ENCODE peak calls at places on chromosomes 6 and 20, in four cellular contexts. One of them, this sample, is unnamed. For H3K4me1 and H3K36me3, the result is how much of the 10 kb centered on the place peaks cover.

GRCh38 chr6:99002826-99003225 is 55.1 kb upstream of the FBXL4 start:
- DNase-seq in sigmoid colon: no peak
- DNase-seq in prostate gland: no peak
- DNase-seq in transverse colon: no peak
- DNase-seq in this sample: no peak

GRCh38 chr20:20711413-20711812 is 1.0 kb downstream of the RALGAPA2 start:
- DNase-seq in sigmoid colon: no peak
- DNase-seq in prostate gland: peak
- DNase-seq in transverse colon: peak
- DNase-seq in this sample: peak

GRCh38 chr20:47432251-47433210 is 69.2 kb upstream of the NCOA3 start:
- DNase-seq in sigmoid colon: no peak
- DNase-seq in prostate gland: no peak
- DNase-seq in transverse colon: no peak
- DNase-seq in this sample: no peak

GRCh38 chr6:158060447-158061360 is 79.0 kb downstream of the SYNJ2 start:
- DNase-seq in sigmoid colon: peak
- DNase-seq in prostate gland: peak
- DNase-seq in transverse colon: peak
- DNase-seq in this sample: no peak

GRCh38 chr6:14310955-14311354 is 193.4 kb downstream of the CD83 start:
- DNase-seq in sigmoid colon: no peak
- DNase-seq in prostate gland: no peak
- DNase-seq in transverse colon: no peak
- DNase-seq in this sample: no peak

GRCh38 chr20:4766631-4767030 is 44.9 kb downstream of the PRND start:
- DNase-seq in sigmoid colon: no peak
- DNase-seq in prostate gland: no peak
- DNase-seq in transverse colon: no peak
- DNase-seq in this sample: no peak

GRCh38 chr6:4940416-4940815 is 63.4 kb downstream of the RPP40 start:
- DNase-seq in sigmoid colon: no peak
- DNase-seq in prostate gland: no peak
- DNase-seq in transverse colon: no peak
- DNase-seq in this sample: no peak

GRCh38 chr6:149961728-149962425 is 1.9 kb upstream of the ULBP1 start:
- DNase-seq in sigmoid colon: no peak
- DNase-seq in prostate gland: no peak
- DNase-seq in transverse colon: no peak
- DNase-seq in this sample: no peak

GRCh38 chr6:70849348-70850069 is 107.4 kb downstream of the B3GAT2 start:
- DNase-seq in sigmoid colon: no peak
- DNase-seq in prostate gland: no peak
- DNase-seq in transverse colon: no peak
- DNase-seq in this sample: no peak

GRCh38 chr20:49748525-49748838 is 34.8 kb upstream of the B4GALT5 start:
- DNase-seq in sigmoid colon: no peak
- DNase-seq in prostate gland: no peak
- DNase-seq in transverse colon: no peak
- DNase-seq in this sample: no peak

GRCh38 chr6:70398783-70399730 is 14.3 kb upstream of the FAM135A start:
- DNase-seq in sigmoid colon: no peak
- DNase-seq in prostate gland: peak
- DNase-seq in transverse colon: peak
- DNase-seq in this sample: no peak

GRCh38 chr20:17558941-17559304 is 11.0 kb upstream of the DSTN start:
- DNase-seq in sigmoid colon: no peak
- DNase-seq in prostate gland: no peak
- DNase-seq in transverse colon: no peak
- DNase-seq in this sample: no peak

GRCh38 chr20:17559338-17559737 is 10.5 kb upstream of the DSTN start:
- DNase-seq in sigmoid colon: no peak
- DNase-seq in prostate gland: no peak
- DNase-seq in transverse colon: no peak
- DNase-seq in this sample: no peak

GRCh38 chr20:17558154-17558940 is 11.5 kb upstream of the DSTN start:
- DNase-seq in sigmoid colon: peak
- DNase-seq in prostate gland: peak
- DNase-seq in transverse colon: peak
- DNase-seq in this sample: no peak

GRCh38 chr20:17562804-17563305 is 7.0 kb upstream of the DSTN start:
- DNase-seq in sigmoid colon: no peak
- DNase-seq in prostate gland: no peak
- DNase-seq in transverse colon: no peak
- DNase-seq in this sample: no peak

DNA sequence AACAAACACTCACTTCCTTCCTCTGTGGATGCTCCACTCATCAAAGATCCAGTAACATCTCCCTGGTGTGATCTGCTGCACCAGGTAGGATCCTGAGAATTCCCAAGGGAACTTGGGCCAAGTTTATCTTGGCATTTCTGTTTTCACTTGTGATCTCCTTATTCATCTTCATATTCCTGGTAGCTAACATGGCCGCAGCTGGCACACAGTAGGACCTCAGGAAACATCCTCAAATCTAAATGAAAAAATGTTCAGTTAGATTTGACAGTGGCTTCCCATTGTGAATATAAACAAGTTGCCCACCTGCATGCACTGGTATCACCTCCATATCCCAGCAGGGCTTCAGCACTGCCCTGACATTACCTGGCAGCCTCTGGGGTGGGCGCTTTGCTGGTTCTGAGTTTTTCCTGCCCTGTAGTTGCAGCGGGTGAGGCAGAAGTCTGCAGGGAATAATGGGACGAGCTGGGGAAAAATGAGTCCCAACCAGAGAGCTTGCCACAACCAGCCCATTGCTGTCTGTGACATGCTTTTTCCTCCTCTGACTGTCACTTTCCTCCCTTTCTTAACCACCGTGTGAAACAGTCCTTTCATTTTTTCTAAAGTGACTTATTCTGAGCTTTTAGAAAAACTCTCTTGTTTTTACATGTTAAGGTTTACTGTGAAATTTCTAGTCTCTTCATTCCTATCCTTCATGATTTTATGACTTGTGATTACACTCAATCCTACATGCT is 9.4 kb upstream of the DSTN start:
- DNase-seq in sigmoid colon: no peak
- DNase-seq in prostate gland: no peak
- DNase-seq in transverse colon: no peak
- DNase-seq in this sample: no peak
- H3K4me1 ChIP-seq in sigmoid colon: under half
- H3K4me1 ChIP-seq in prostate gland: under half
- H3K4me1 ChIP-seq in transverse colon: under half
- H3K4me1 ChIP-seq in this sample: under half

GRCh38 chr6:111711989-111712388 is 106.3 kb upstream of the TRAF3IP2 start:
- DNase-seq in sigmoid colon: no peak
- DNase-seq in prostate gland: no peak
- DNase-seq in transverse colon: no peak
- DNase-seq in this sample: no peak

GRCh38 chr6:111714403-111715270 is 109.0 kb upstream of the TRAF3IP2 start:
- DNase-seq in sigmoid colon: no peak
- DNase-seq in prostate gland: no peak
- DNase-seq in transverse colon: no peak
- DNase-seq in this sample: no peak

GRCh38 chr6:111712398-111712797 is 106.7 kb upstream of the TRAF3IP2 start:
- DNase-seq in sigmoid colon: no peak
- DNase-seq in prostate gland: no peak
- DNase-seq in transverse colon: no peak
- DNase-seq in this sample: no peak

GRCh38 chr6:111713811-111714210 is 108.1 kb upstream of the TRAF3IP2 start:
- DNase-seq in sigmoid colon: no peak
- DNase-seq in prostate gland: no peak
- DNase-seq in transverse colon: no peak
- DNase-seq in this sample: no peak

GRCh38 chr6:111713196-111713705 is 107.6 kb upstream of the TRAF3IP2 start:
- DNase-seq in sigmoid colon: no peak
- DNase-seq in prostate gland: no peak
- DNase-seq in transverse colon: no peak
- DNase-seq in this sample: no peak
- H3K36me3 ChIP-seq in sigmoid colon: under half
- H3K36me3 ChIP-seq in prostate gland: under half
- H3K36me3 ChIP-seq in transverse colon: under half
- H3K36me3 ChIP-seq in this sample: under half

GRCh38 chr6:52305948-52306767 is 21.6 kb upstream of the MCM3 start:
- DNase-seq in sigmoid colon: no peak
- DNase-seq in prostate gland: no peak
- DNase-seq in transverse colon: no peak
- DNase-seq in this sample: no peak

GRCh38 chr6:52303178-52303577 is 18.6 kb upstream of the MCM3 start:
- DNase-seq in sigmoid colon: no peak
- DNase-seq in prostate gland: no peak
- DNase-seq in transverse colon: no peak
- DNase-seq in this sample: no peak

GRCh38 chr6:52305385-52305784 is 20.8 kb upstream of the MCM3 start:
- DNase-seq in sigmoid colon: no peak
- DNase-seq in prostate gland: no peak
- DNase-seq in transverse colon: no peak
- DNase-seq in this sample: no peak

GRCh38 chr6:52306972-52307849 is 22.7 kb upstream of the MCM3 start:
- DNase-seq in sigmoid colon: no peak
- DNase-seq in prostate gland: no peak
- DNase-seq in transverse colon: no peak
- DNase-seq in this sample: no peak

GRCh38 chr6:52304917-52305316 is 20.4 kb upstream of the MCM3 start:
- DNase-seq in sigmoid colon: no peak
- DNase-seq in prostate gland: no peak
- DNase-seq in transverse colon: no peak
- DNase-seq in this sample: no peak
- TF ChIP-seq POLR2AphosphoS5 in sigmoid colon: no peak
- TF ChIP-seq POLR2AphosphoS5 in prostate gland: no peak
- TF ChIP-seq POLR2AphosphoS5 in transverse colon: no peak
- TF ChIP-seq POLR2AphosphoS5 in this sample: no peak

DNA sequence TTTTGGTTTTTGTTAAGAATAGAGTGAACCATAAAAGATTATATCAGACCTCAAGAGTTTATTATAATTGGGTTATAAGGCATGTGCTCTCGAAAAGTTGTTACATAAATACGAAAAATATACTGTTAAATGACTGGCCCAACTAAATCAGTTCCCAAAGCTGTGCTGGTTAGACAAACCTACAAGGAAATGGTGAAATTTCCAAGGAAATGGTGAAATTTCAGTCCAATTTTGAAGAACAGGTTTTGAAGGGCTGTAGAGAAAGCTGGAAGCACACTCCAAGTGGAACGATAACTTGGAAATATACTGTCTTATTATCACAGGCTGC is 409 bp upstream of the TRMT11 start:
- DNase-seq in sigmoid colon: no peak
- DNase-seq in prostate gland: no peak
- DNase-seq in transverse colon: no peak
- DNase-seq in this sample: no peak
- H3K4me1 ChIP-seq in sigmoid colon: under half
- H3K4me1 ChIP-seq in prostate gland: under half
- H3K4me1 ChIP-seq in transverse colon: under half
- H3K4me1 ChIP-seq in this sample: under half

GRCh38 chr20:63456429-63457284 is 15.8 kb downstream of the KCNQ2 start:
- DNase-seq in sigmoid colon: no peak
- DNase-seq in prostate gland: no peak
- DNase-seq in transverse colon: no peak
- DNase-seq in this sample: no peak
- H3K36me3 ChIP-seq in sigmoid colon: under half
- H3K36me3 ChIP-seq in prostate gland: under half
- H3K36me3 ChIP-seq in transverse colon: under half
- H3K36me3 ChIP-seq in this sample: under half

GRCh38 chr6:168895102-168895812 is 358.4 kb downstream of the THBS2 start:
- DNase-seq in sigmoid colon: peak
- DNase-seq in prostate gland: peak
- DNase-seq in transverse colon: peak
- DNase-seq in this sample: no peak
- TF ChIP-seq POLR2AphosphoS5 in sigmoid colon: no peak
- TF ChIP-seq POLR2AphosphoS5 in prostate gland: peak
- TF ChIP-seq POLR2AphosphoS5 in transverse colon: no peak
- TF ChIP-seq POLR2AphosphoS5 in this sample: peak

This sample was measured in esophagus muscularis mucosa.